ENCODE peak calls at places on chromosomes 2 and 18, in seven cellular contexts. A is H4, C is HCEC 1CT, H is GM10248, Z is NCI-H1105 treated with DMSO at 0.1 percent for 48 hours, I is T-helper 2 cell, S is AG09319. T is an unnamed sample.
A peak's percentile ranks its signal among the peaks of the same experiment; 100 is the strongest.

GRCh38 chr2:241010531-241011295 is 12.3 kb downstream of the SNED1 start:
- DNase-seq in A (no peak), C (no peak), H (no peak), Z (no peak), I (no peak), S (no peak), T (no peak)

GRCh38 chr2:109395487-109396337 is 218.1 kb downstream of the SEPTIN10 start:
- DNase-seq in A (no peak), C (no peak), H (no peak), Z (no peak), I (no peak), S (no peak), T (no peak)

GRCh38 chr2:98242006-98242405 is 104.2 kb upstream of the CNGA3 start:
- DNase-seq in A (no peak), C (no peak), H (no peak), Z (no peak), I (no peak), S (no peak), T (no peak)

GRCh38 chr2:100327742-100328141 is 5.4 kb upstream of the LONRF2 start:
- DNase-seq in A (no peak), C (no peak), H (no peak), Z (no peak), I (no peak), S (no peak), T (no peak)

GRCh38 chr2:110157153-110157793 is 41.7 kb upstream of the MALL start:
- DNase-seq in A (peak; percentile 60), C (peak; percentile 72), H (peak; percentile 50), Z (peak; percentile 23), I (no peak), S (peak; percentile 28), T (peak; percentile 73)

GRCh38 chr2:136131961-136132839 is 14.3 kb upstream of the CXCR4 start:
- DNase-seq in A (no peak), C (no peak), H (peak; percentile 82), Z (no peak), I (no peak), S (no peak), T (no peak)

GRCh38 chr2:152781210-152781609 is 62.8 kb downstream of the ARL6IP6 start:
- DNase-seq in A (no peak), C (no peak), H (no peak), Z (peak; percentile 1), I (no peak), S (no peak), T (no peak)

GRCh38 chr2:111905990-111906735 is 7.8 kb downstream of the MERTK start:
- DNase-seq in A (peak; percentile 57), C (no peak), H (no peak), Z (no peak), I (no peak), S (no peak), T (peak; percentile 18)

GRCh38 chr2:191622374-191623320 is 55.3 kb upstream of the NABP1 start:
- DNase-seq in A (no peak), C (no peak), H (no peak), Z (no peak), I (no peak), S (no peak), T (no peak)

GRCh38 chr2:98559581-98559980 is 48.7 kb downstream of the COA5 start:
- DNase-seq in A (no peak), C (peak; percentile 17), H (no peak), Z (no peak), I (no peak), S (no peak), T (peak; percentile 29)

GRCh38 chr18:77047803-77048419 is 84.7 kb downstream of the MBP start:
- DNase-seq in A (no peak), C (no peak), H (no peak), Z (no peak), I (no peak), S (no peak), T (no peak)

GRCh38 chr2:180279581-180279980 is 272.5 kb upstream of the CWC22 start:
- DNase-seq in A (no peak), C (no peak), H (no peak), Z (no peak), I (no peak), S (no peak), T (no peak)

GRCh38 chr2:108988796-108989713 is at the start of gene EDAR:
- DNase-seq in A (no peak), C (no peak), H (peak; percentile 63), Z (peak; percentile 57), I (no peak), S (no peak), T (peak; percentile 24)

GRCh38 chr2:74002515-74003391 is 18.0 kb downstream of the TET3 start:
- DNase-seq in A (peak; percentile 69), C (peak; percentile 87), H (peak; percentile 95), Z (peak; percentile 75), I (peak; percentile 68), S (peak; percentile 52), T (peak; percentile 88)

GRCh38 chr2:71609029-71609428 is 155.7 kb downstream of the DYSF start:
- DNase-seq in A (no peak), C (no peak), H (no peak), Z (no peak), I (no peak), S (no peak), T (no peak)

GRCh38 chr18:33577688-33578370 is at the start of gene ASXL3:
- DNase-seq in A (peak; percentile 14), C (no peak), H (peak; percentile 38), Z (peak; percentile 43), I (no peak), S (no peak), T (no peak)

GRCh38 chr18:44548291-44549221 is 132.1 kb upstream of the SETBP1 start:
- DNase-seq in A (no peak), C (no peak), H (no peak), Z (no peak), I (no peak), S (no peak), T (no peak)

GRCh38 chr2:11872247-11872947 is 126.0 kb downstream of the LPIN1 start:
- DNase-seq in A (no peak), C (no peak), H (no peak), Z (peak; percentile 31), I (no peak), S (no peak), T (peak; percentile 67)

GRCh38 chr2:37573406-37573805 is 98.0 kb downstream of the CDC42EP3 start:
- DNase-seq in A (no peak), C (peak; percentile 80), H (no peak), Z (no peak), I (no peak), S (no peak), T (peak; percentile 72)

GRCh38 chr2:135948642-135949355 is 36.6 kb downstream of the DARS1 start:
- DNase-seq in A (peak; percentile 57), C (peak; percentile 85), H (peak; percentile 29), Z (no peak), I (no peak), S (no peak), T (peak; percentile 80)

GRCh38 chr2:168233726-168234406 is 13.5 kb downstream of the STK39 start:
- DNase-seq in A (no peak), C (peak; percentile 69), H (no peak), Z (no peak), I (no peak), S (no peak), T (peak; percentile 75)

GRCh38 chr2:105746177-105747080 is 1.7 kb downstream of the NCK2 start:
- DNase-seq in A (no peak), C (no peak), H (peak; percentile 76), Z (peak; percentile 32), I (peak; percentile 64), S (no peak), T (no peak)

GRCh38 chr2:238313289-238313990 is 6.9 kb upstream of the TRAF3IP1 start:
- DNase-seq in A (no peak), C (no peak), H (no peak), Z (no peak), I (no peak), S (no peak), T (no peak)

GRCh38 chr2:240247868-240248820 is 107.7 kb upstream of the OTOS start:
- DNase-seq in A (no peak), C (no peak), H (no peak), Z (no peak), I (no peak), S (no peak), T (no peak)

GRCh38 chr18:34767601-34768027 is 57.5 kb downstream of the DTNA start:
- DNase-seq in A (peak; percentile 25), C (peak; percentile 98), H (no peak), Z (no peak), I (no peak), S (peak; percentile 24), T (peak; percentile 91)